ENCODE peak calls at places on chromosomes 4 and X, in four cellular contexts. X is NAMALWA, S is cardiac fibroblast, J is B cell. I is an unnamed sample.

GRCh38 chr4:165327211-165328100 is at the start of gene MSMO1:
- DNase-seq in X (peak), J (peak), S (peak), I (peak)

GRCh38 chr4:82519072-82519471 is 42.7 kb downstream of the TMEM150C start:
- DNase-seq in X (no peak), S (peak), J (no peak), I (peak)

GRCh38 chr4:87179751-87180150 is 40.7 kb downstream of the KLHL8 start:
- DNase-seq in S (peak), X (no peak), J (no peak), I (peak)

GRCh38 chr4:41839945-41840854 is 91.7 kb upstream of the PHOX2B start:
- DNase-seq in J (no peak), X (no peak), S (no peak), I (no peak)

GRCh38 chr4:138310991-138311390 is 68.8 kb upstream of the SLC7A11 start:
- DNase-seq in S (peak), X (no peak), J (no peak), I (peak)

GRCh38 chrX:63250253-63250868 is 100.8 kb downstream of the SPIN4 start:
- DNase-seq in S (peak), X (peak), J (peak), I (peak)

GRCh38 chrX:104118765-104119164 is 6.4 kb downstream of the ZCCHC18 start:
- DNase-seq in S (no peak), J (no peak), X (no peak), I (no peak)

GRCh38 chrX:46547857-46548256 is 2.6 kb upstream of the ZNF674 start:
- DNase-seq in J (no peak), X (no peak), S (peak), I (peak)

GRCh38 chrX:31166416-31166815 is 94.6 kb upstream of the FTHL17 start:
- DNase-seq in J (no peak), S (peak), X (no peak), I (no peak)

GRCh38 chr4:151446208-151446607 is 37.2 kb downstream of the FHIP1A start:
- DNase-seq in X (no peak), J (no peak), S (no peak), I (no peak)

GRCh38 chr4:128358231-128358902 is 70.8 kb upstream of the PGRMC2 start:
- DNase-seq in S (peak), X (no peak), J (no peak), I (peak)

GRCh38 chrX:155334486-155335316 is at the start of gene CLIC2:
- DNase-seq in X (no peak), S (peak), J (no peak), I (peak)

GRCh38 chr4:76637704-76638361 is 202.8 kb downstream of the SHROOM3 start:
- DNase-seq in S (peak), J (no peak), X (no peak), I (no peak)

GRCh38 chrX:23797371-23798128 is 14.6 kb downstream of the SAT1 start:
- DNase-seq in X (no peak), J (no peak), S (no peak), I (no peak)

GRCh38 chrX:44974462-44974861 is 101.5 kb downstream of the KDM6A start:
- DNase-seq in X (no peak), J (no peak), S (peak), I (peak)

GRCh38 chr4:7539659-7540058 is 104.9 kb upstream of the PSAPL1 start:
- DNase-seq in S (peak), J (no peak), X (peak), I (no peak)

GRCh38 chrX:40009462-40009851 is 88.3 kb downstream of the BCOR start:
- DNase-seq in S (no peak), J (no peak), X (no peak), I (no peak)

GRCh38 chr4:113584407-113585150 is 177.0 kb downstream of the CAMK2D start:
- DNase-seq in X (no peak), J (no peak), S (peak), I (peak)

GRCh38 chr4:2459589-2460349 is 9.1 kb upstream of the RNF4 start:
- DNase-seq in J (no peak), X (no peak), S (no peak), I (no peak)

GRCh38 chr4:165872443-165873297 is at the start of gene TLL1:
- DNase-seq in X (no peak), J (no peak), S (peak), I (peak)

GRCh38 chr4:57544811-57545654 is 434.8 kb upstream of the IGFBP7 start:
- DNase-seq in X (no peak), J (no peak), S (no peak), I (no peak)

GRCh38 chr4:154616731-154617130 is 4.3 kb upstream of the FGG start:
- DNase-seq in X (peak), S (no peak), J (no peak), I (no peak)

GRCh38 chr4:3421470-3421869 is 20.3 kb upstream of the HGFAC start:
- DNase-seq in X (no peak), J (no peak), S (no peak), I (no peak)

GRCh38 chr4:71141125-71141524 is 147.7 kb downstream of the DCK start:
- DNase-seq in S (no peak), J (no peak), X (no peak), I (no peak)

I was measured in astrocyte of the spinal cord.